ENCODE peak calls at places on chromosome 12, in four cellular contexts. W is K562, G is IMR-90, H is GM12878. Z is an unnamed sample.

GRCh38 chr12:51187370-51187987 is 14.5 kb upstream of the TFCP2 start:
- DNase-seq in H (no peak), G (no peak), W (no peak), Z (peak)

GRCh38 chr12:38102197-38102596 is 214.4 kb upstream of the ALG10B start:
- DNase-seq in W (no peak), H (no peak), G (no peak), Z (no peak)

GRCh38 chr12:29754235-29755189 is 29.2 kb downstream of the TMTC1 start:
- DNase-seq in H (no peak), W (no peak), G (no peak), Z (peak)

GRCh38 chr12:45192041-45192695 is 23.7 kb upstream of the ANO6 start:
- DNase-seq in G (peak), W (peak), H (no peak), Z (peak)

GRCh38 chr12:106917503-106917902 is 38.2 kb upstream of the TMEM263 start:
- DNase-seq in H (no peak), G (no peak), W (no peak), Z (peak)

GRCh38 chr12:14768823-14769405 is 34.4 kb downstream of the WBP11 start:
- DNase-seq in W (no peak), H (peak), G (peak), Z (no peak)

GRCh38 chr12:26153421-26154154 is 28.8 kb upstream of the BHLHE41 start:
- DNase-seq in H (no peak), G (peak), W (no peak), Z (peak)

GRCh38 chr12:48001426-48002178 is 2.7 kb downstream of the COL2A1 start:
- DNase-seq in H (no peak), G (no peak), W (peak), Z (peak)

GRCh38 chr12:27705263-27705662 is 5.4 kb upstream of the MRPS35 start:
- DNase-seq in W (no peak), H (no peak), G (no peak), Z (no peak)

GRCh38 chr12:91109148-91109564 is 2.1 kb downstream of the LUM start:
- DNase-seq in H (peak), W (peak), G (peak), Z (peak)

GRCh38 chr12:131242741-131243496 is 289.2 kb downstream of the ADGRD1 start:
- DNase-seq in H (peak), G (no peak), W (peak), Z (no peak)

GRCh38 chr12:106195638-106196037 is 52.2 kb downstream of the CKAP4 start:
- DNase-seq in G (peak), H (no peak), W (no peak), Z (no peak)

GRCh38 chr12:19792028-19792427 is 352.7 kb downstream of the AEBP2 start:
- DNase-seq in G (no peak), W (no peak), H (no peak), Z (no peak)

GRCh38 chr12:3463927-3464326 is 27.1 kb upstream of the PRMT8 start:
- DNase-seq in H (no peak), W (no peak), G (no peak), Z (no peak)

GRCh38 chr12:41944241-41944640 is 200.4 kb downstream of the GXYLT1 start:
- DNase-seq in H (no peak), W (no peak), G (no peak), Z (no peak)

GRCh38 chr12:43882578-43883178 is 46.8 kb downstream of the TMEM117 start:
- DNase-seq in W (peak), G (peak), H (peak), Z (peak)

GRCh38 chr12:130574402-130574801 is 141.7 kb downstream of the RIMBP2 start:
- DNase-seq in G (no peak), W (no peak), H (peak), Z (no peak)

GRCh38 chr12:25313591-25313990 is 62.9 kb upstream of the KRAS start:
- DNase-seq in W (no peak), G (peak), H (no peak), Z (no peak)

GRCh38 chr12:98418357-98419075 is 96.9 kb upstream of the TMPO start:
- DNase-seq in H (no peak), G (peak), W (peak), Z (peak)

GRCh38 chr12:87685696-87686095 is 343.5 kb downstream of the C12orf50 start:
- DNase-seq in G (no peak), W (no peak), H (no peak), Z (no peak)

GRCh38 chr12:92942905-92943304 is 13.8 kb upstream of the EEA1 start:
- DNase-seq in H (no peak), G (peak), W (no peak), Z (no peak)

GRCh38 chr12:68804654-68805591 is 3.1 kb upstream of the MDM2 start:
- DNase-seq in H (no peak), G (no peak), W (peak), Z (no peak)

GRCh38 chr12:69929531-69929930 is 104.5 kb downstream of the MYRFL start:
- DNase-seq in W (no peak), G (peak), H (no peak), Z (no peak)

GRCh38 chr12:89350260-89350659 is 2.0 kb downstream of the DUSP6 start:
- DNase-seq in G (no peak), W (no peak), H (no peak), Z (peak)

GRCh38 chr12:47744005-47744651 is 14.6 kb downstream of the RAPGEF3 start:
- DNase-seq in G (no peak), W (peak), H (no peak), Z (no peak)

GRCh38 chr12:24798335-24798734 is 150.6 kb downstream of the BCAT1 start:
- DNase-seq in G (no peak), H (peak), W (no peak), Z (no peak)

GRCh38 chr12:118773956-118774723 is 207.2 kb upstream of the SRRM4 start:
- DNase-seq in H (no peak), W (no peak), G (no peak), Z (no peak)

GRCh38 chr12:43336962-43337555 is 214.9 kb downstream of the ADAMTS20 start:
- DNase-seq in W (peak), G (peak), H (no peak), Z (peak)

GRCh38 chr12:8032242-8033152 is at the start of gene FOXJ2:
- DNase-seq in G (peak), H (no peak), W (peak), Z (peak)

GRCh38 chr12:125149160-125150108 is 84.2 kb downstream of the AACS start:
- DNase-seq in G (no peak), W (peak), H (peak), Z (no peak)

GRCh38 chr12:97301576-97301975 is 161.0 kb upstream of the RMST start:
- DNase-seq in W (no peak), H (no peak), G (no peak), Z (no peak)
- TF ChIP-seq FOS in W (no peak), H (no peak), G (no peak), Z (no peak)

GRCh38 chr12:5944053-5944452 is 1.0 kb downstream of the ANO2 start:
- DNase-seq in G (no peak), H (no peak), W (no peak), Z (no peak)

GRCh38 chr12:5948696-5949095 is 3.6 kb upstream of the ANO2 start:
- DNase-seq in G (no peak), H (no peak), W (no peak), Z (no peak)

GRCh38 chr12:5944688-5945070 is 380 bp downstream of the ANO2 start:
- DNase-seq in W (no peak), H (no peak), G (no peak), Z (no peak)

GRCh38 chr12:5946388-5946787 is 1.3 kb upstream of the ANO2 start:
- DNase-seq in G (no peak), H (no peak), W (no peak), Z (no peak)

DNA sequence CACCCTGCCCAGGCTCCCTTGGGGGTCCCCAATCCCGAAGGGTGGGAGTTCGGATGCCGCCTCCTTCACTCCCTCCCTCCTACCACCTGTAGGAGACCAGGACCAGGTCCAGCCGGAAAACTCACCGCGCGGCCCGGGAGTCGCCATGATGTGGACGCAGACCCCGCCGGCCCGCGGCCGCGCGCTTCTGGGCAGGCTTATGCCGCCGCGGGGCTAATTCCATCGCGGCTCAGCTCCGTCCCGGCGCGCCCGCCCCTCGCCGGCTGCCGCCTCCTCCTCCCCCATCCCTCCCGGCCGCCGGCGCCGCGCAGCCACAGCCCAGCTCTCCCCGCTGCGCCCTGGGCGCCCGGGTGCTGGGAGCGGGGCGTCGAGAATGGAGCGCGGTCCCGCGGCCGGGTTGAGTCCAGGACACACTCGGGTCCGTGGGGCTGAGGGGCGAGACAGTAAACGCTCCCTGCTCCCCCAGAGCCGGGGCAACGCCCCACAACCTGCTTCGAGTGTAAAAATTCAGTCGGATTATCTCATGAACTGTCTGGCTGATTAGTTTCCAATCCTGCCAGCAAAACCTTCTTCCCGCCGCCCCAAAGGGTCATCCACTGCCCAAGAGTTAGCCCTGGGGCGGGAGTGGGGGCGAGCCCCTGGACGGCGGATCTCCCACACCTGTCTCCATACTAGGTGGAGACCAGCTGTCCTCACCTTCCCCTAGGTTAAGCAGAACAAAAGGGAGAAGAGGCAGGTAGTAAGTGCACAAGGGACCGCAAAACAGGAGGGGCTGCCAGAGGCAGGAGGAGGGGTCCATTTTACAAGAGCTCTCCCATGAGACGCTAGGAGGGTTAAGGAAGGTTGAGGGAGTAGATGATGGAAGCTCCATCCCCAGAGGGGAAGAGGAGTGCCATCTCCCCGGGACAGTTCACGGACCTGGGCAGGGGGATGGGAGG is at the start of gene ANO2:
- DNase-seq in W (no peak), G (no peak), H (no peak), Z (no peak)
- TF ChIP-seq POLR2A in W (no peak), G (no peak), H (no peak), Z (no peak)

DNA sequence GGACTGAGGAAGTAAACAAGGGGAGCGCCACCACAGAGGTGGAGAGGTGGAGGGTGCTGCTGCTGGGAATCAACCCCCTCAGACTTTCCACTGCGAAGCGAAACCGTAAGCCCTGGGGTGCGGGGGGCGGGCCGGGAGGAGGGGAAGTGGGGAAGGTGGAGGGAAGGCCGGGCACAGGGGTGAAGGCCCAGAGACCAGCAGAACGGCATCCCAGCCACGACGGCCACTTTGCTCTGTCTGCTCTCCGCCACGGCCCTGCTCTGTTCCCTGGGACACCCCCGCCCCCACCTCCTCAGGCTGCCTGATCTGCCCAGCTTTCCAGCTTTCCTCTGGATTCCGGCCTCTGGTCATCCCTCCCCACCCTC is at the start of gene LAG3:
- DNase-seq in G (no peak), H (no peak), W (peak), Z (no peak)
- TF ChIP-seq FOS in G (no peak), H (no peak), W (no peak), Z (no peak)

GRCh38 chr12:6391013-6391412 is 7.1 kb downstream of the LTBR start:
- DNase-seq in W (no peak), G (no peak), H (no peak), Z (no peak)

GRCh38 chr12:6392499-6392898 is 8.5 kb downstream of the LTBR start:
- DNase-seq in H (no peak), G (no peak), W (no peak), Z (no peak)

GRCh38 chr12:6396031-6396430 is 12.1 kb downstream of the LTBR start:
- DNase-seq in G (peak), H (no peak), W (no peak), Z (no peak)

GRCh38 chr12:6393109-6393508 is 9.1 kb downstream of the LTBR start:
- DNase-seq in H (no peak), W (no peak), G (no peak), Z (no peak)

DNA sequence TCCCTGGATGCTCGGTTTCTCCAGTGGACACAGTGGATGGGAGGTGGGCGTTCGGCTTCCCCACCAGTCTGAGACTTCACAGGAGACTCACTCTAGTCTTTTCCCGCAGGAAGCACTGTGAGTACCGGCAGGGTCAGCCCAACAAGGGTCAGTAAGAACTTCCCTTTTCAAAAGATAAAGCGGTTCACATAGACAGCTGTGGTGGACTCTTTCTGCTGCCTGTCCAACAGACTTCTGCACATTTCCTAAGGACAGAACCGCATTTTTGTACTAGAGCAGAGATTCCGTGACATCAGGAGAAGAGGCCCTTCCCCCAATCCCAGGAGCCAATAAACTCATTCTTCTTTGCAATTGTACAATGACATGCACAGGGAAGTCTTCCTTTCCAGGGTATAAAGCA is 10.4 kb downstream of the LTBR start:
- DNase-seq in G (no peak), H (no peak), W (no peak), Z (no peak)
- TF ChIP-seq POLR2A in G (no peak), H (no peak), W (no peak), Z (no peak)

GRCh38 chr12:113826805-113827204 is 139.3 kb downstream of the RBM19 start:
- DNase-seq in H (no peak), W (peak), G (no peak), Z (no peak)
- TF ChIP-seq FOS in H (no peak), W (no peak), G (no peak), Z (no peak)

GRCh38 chr12:101407054-101407437 is 526 bp downstream of the ARL1 start:
- DNase-seq in H (no peak), W (no peak), G (no peak), Z (no peak)

DNA sequence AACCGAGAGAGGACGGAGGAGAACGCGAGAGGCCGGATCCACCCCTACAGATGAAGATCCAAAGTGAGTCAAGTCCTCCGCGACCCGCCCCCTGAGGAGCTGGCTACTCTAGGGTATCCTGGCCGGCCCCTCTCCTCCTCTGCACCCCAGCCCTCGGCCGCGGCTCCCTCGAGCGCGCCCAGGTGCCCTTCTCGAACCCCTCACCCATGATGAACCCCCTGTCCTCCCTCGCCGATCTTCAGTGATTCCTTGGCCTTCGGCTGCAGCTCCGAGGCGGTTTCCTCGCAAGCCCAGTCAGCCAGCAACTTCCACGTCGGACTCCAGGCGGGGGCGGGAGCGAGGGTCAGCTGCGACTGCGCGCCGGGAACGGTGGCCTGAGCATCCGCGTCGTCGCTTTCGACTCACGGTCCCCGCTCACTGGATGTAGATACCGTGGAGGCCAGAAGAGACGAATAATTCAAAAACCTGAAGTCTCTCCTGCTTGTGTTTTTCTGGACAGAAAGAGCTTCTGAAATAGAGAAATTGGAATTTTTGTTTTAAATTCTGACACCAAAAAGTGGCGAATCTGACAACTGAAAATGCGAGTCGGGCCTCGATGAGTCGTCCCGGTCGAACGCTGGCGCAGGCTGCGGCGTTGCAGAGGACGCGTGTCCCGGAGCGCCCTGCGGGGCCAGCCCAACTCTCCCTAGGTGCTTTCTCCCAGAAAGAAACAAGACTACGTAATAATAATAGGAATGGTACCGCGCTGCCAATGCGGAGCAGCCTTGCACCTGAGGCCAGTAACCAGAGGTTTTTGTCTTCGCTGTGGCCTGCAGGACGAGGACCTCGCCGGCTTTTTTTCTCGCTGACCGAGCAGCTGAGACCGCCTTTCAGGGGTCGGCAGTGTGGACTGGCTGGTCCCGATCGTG is at the start of gene ARL1:
- DNase-seq in W (peak), G (peak), H (peak), Z (peak)
- TF ChIP-seq POLR2A in W (peak), G (peak), H (peak), Z (peak)

GRCh38 chr12:71456990-71457389 is 17.4 kb downstream of the LGR5 start:
- DNase-seq in G (no peak), W (no peak), H (no peak), Z (no peak)
- TF ChIP-seq FOS in G (no peak), W (no peak), H (no peak), Z (no peak)

DNA sequence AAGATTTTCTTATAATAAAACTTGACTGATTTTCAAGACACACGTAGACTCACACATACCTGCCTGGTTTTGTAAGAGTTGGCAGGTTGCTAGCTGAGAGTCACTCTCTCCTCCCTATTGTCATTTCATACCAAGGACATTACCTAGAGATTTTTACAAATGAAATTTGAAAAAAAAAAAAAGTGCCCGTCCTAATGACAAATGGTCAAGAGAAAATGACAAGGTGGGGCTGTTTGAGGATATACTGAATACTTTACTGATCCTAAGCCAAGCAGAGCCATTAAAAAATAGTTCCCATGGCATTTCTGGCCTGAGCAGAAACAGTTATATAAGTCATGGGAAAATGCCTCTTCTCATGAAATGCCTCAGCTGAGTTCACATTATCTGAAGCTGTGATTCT is 150.2 kb downstream of the DYRK2 start:
- DNase-seq in G (no peak), H (no peak), W (no peak), Z (no peak)
- TF ChIP-seq POLR2A in G (no peak), H (no peak), W (no peak), Z (no peak)

GRCh38 chr12:34393086-34393820 is 371.0 kb downstream of the ALG10 start:
- DNase-seq in G (no peak), H (no peak), W (no peak), Z (no peak)
- TF ChIP-seq FOS in G (no peak), H (no peak), W (no peak), Z (no peak)

GRCh38 chr12:121128908-121129704 is 3.6 kb upstream of the P2RX7 start:
- DNase-seq in G (peak), H (peak), W (peak), Z (peak)
- TF ChIP-seq POLR2A in G (no peak), H (peak), W (peak), Z (no peak)